ENCODE peak calls at places on chromosome 21, in ten cellular contexts. One of them, this sample, is unnamed.

GRCh38 chr21:32021319-32022027 is 148.7 kb downstream of the HUNK start:
- DNase-seq in GM23248: peak
- DNase-seq in NCI-H1694: peak
- DNase-seq in activated CD4-positive, CD25-positive, alpha-beta regulatory T cell: no peak
- DNase-seq in retina: no peak
- DNase-seq in activated naive CD4-positive, alpha-beta T cell treated with anti-CD3 and anti-CD28 coated beads, Interleukin-2, amount 10 ng/mL, durations not matched to agents 7 days and 5 days: no peak
- DNase-seq in NCI-H1092 treated with DMSO at 0.1 percent for 48 hours: peak
- DNase-seq in heart left ventricle: peak
- DNase-seq in M059J: no peak
- DNase-seq in right atrium auricular region: peak
- DNase-seq in this sample: peak

GRCh38 chr21:18801468-18801867 is 397.9 kb upstream of the TMPRSS15 start:
- DNase-seq in NCI-H1092 treated with DMSO at 0.1 percent for 48 hours: peak
- DNase-seq in heart left ventricle: no peak
- DNase-seq in GM23248: no peak
- DNase-seq in NCI-H1694: no peak
- DNase-seq in activated naive CD4-positive, alpha-beta T cell treated with anti-CD3 and anti-CD28 coated beads, Interleukin-2, amount 10 ng/mL, durations not matched to agents 7 days and 5 days: no peak
- DNase-seq in M059J: peak
- DNase-seq in right atrium auricular region: no peak
- DNase-seq in retina: no peak
- DNase-seq in activated CD4-positive, CD25-positive, alpha-beta regulatory T cell: no peak
- DNase-seq in this sample: no peak

GRCh38 chr21:38902608-38903445 is 97.1 kb downstream of the ETS2 start:
- DNase-seq in NCI-H1092 treated with DMSO at 0.1 percent for 48 hours: no peak
- DNase-seq in right atrium auricular region: no peak
- DNase-seq in retina: no peak
- DNase-seq in heart left ventricle: no peak
- DNase-seq in NCI-H1694: no peak
- DNase-seq in activated CD4-positive, CD25-positive, alpha-beta regulatory T cell: no peak
- DNase-seq in M059J: peak
- DNase-seq in GM23248: no peak
- DNase-seq in activated naive CD4-positive, alpha-beta T cell treated with anti-CD3 and anti-CD28 coated beads, Interleukin-2, amount 10 ng/mL, durations not matched to agents 7 days and 5 days: no peak
- DNase-seq in this sample: no peak

GRCh38 chr21:36478941-36479340 is 981 bp downstream of the CLDN14 start:
- DNase-seq in NCI-H1694: no peak
- DNase-seq in GM23248: peak
- DNase-seq in activated CD4-positive, CD25-positive, alpha-beta regulatory T cell: no peak
- DNase-seq in retina: no peak
- DNase-seq in NCI-H1092 treated with DMSO at 0.1 percent for 48 hours: no peak
- DNase-seq in heart left ventricle: no peak
- DNase-seq in right atrium auricular region: no peak
- DNase-seq in activated naive CD4-positive, alpha-beta T cell treated with anti-CD3 and anti-CD28 coated beads, Interleukin-2, amount 10 ng/mL, durations not matched to agents 7 days and 5 days: no peak
- DNase-seq in M059J: peak
- DNase-seq in this sample: no peak

GRCh38 chr21:37710555-37711293 is 205.5 kb downstream of the KCNJ6 start:
- DNase-seq in right atrium auricular region: no peak
- DNase-seq in retina: no peak
- DNase-seq in heart left ventricle: no peak
- DNase-seq in NCI-H1694: peak
- DNase-seq in activated CD4-positive, CD25-positive, alpha-beta regulatory T cell: no peak
- DNase-seq in NCI-H1092 treated with DMSO at 0.1 percent for 48 hours: peak
- DNase-seq in activated naive CD4-positive, alpha-beta T cell treated with anti-CD3 and anti-CD28 coated beads, Interleukin-2, amount 10 ng/mL, durations not matched to agents 7 days and 5 days: no peak
- DNase-seq in M059J: peak
- DNase-seq in GM23248: no peak
- DNase-seq in this sample: no peak

GRCh38 chr21:45256021-45256911 is 31.4 kb downstream of the POFUT2 start:
- DNase-seq in right atrium auricular region: no peak
- DNase-seq in NCI-H1092 treated with DMSO at 0.1 percent for 48 hours: no peak
- DNase-seq in NCI-H1694: no peak
- DNase-seq in activated naive CD4-positive, alpha-beta T cell treated with anti-CD3 and anti-CD28 coated beads, Interleukin-2, amount 10 ng/mL, durations not matched to agents 7 days and 5 days: no peak
- DNase-seq in GM23248: no peak
- DNase-seq in M059J: no peak
- DNase-seq in retina: peak
- DNase-seq in activated CD4-positive, CD25-positive, alpha-beta regulatory T cell: no peak
- DNase-seq in heart left ventricle: no peak
- DNase-seq in this sample: no peak

GRCh38 chr21:37677006-37677405 is 239.3 kb downstream of the KCNJ6 start:
- DNase-seq in activated naive CD4-positive, alpha-beta T cell treated with anti-CD3 and anti-CD28 coated beads, Interleukin-2, amount 10 ng/mL, durations not matched to agents 7 days and 5 days: no peak
- DNase-seq in NCI-H1694: no peak
- DNase-seq in GM23248: no peak
- DNase-seq in heart left ventricle: no peak
- DNase-seq in retina: no peak
- DNase-seq in NCI-H1092 treated with DMSO at 0.1 percent for 48 hours: no peak
- DNase-seq in activated CD4-positive, CD25-positive, alpha-beta regulatory T cell: no peak
- DNase-seq in right atrium auricular region: peak
- DNase-seq in M059J: no peak
- DNase-seq in this sample: no peak

GRCh38 chr21:45764792-45765191 is 121.3 kb downstream of the PCBP3 start:
- DNase-seq in activated CD4-positive, CD25-positive, alpha-beta regulatory T cell: no peak
- DNase-seq in M059J: no peak
- DNase-seq in retina: no peak
- DNase-seq in NCI-H1694: no peak
- DNase-seq in activated naive CD4-positive, alpha-beta T cell treated with anti-CD3 and anti-CD28 coated beads, Interleukin-2, amount 10 ng/mL, durations not matched to agents 7 days and 5 days: no peak
- DNase-seq in GM23248: no peak
- DNase-seq in right atrium auricular region: no peak
- DNase-seq in heart left ventricle: no peak
- DNase-seq in NCI-H1092 treated with DMSO at 0.1 percent for 48 hours: no peak
- DNase-seq in this sample: no peak

GRCh38 chr21:43778469-43779335 is 2.6 kb upstream of the CSTB start:
- DNase-seq in activated CD4-positive, CD25-positive, alpha-beta regulatory T cell: no peak
- DNase-seq in GM23248: no peak
- DNase-seq in right atrium auricular region: no peak
- DNase-seq in activated naive CD4-positive, alpha-beta T cell treated with anti-CD3 and anti-CD28 coated beads, Interleukin-2, amount 10 ng/mL, durations not matched to agents 7 days and 5 days: peak
- DNase-seq in NCI-H1092 treated with DMSO at 0.1 percent for 48 hours: no peak
- DNase-seq in retina: no peak
- DNase-seq in M059J: no peak
- DNase-seq in heart left ventricle: peak
- DNase-seq in NCI-H1694: no peak
- DNase-seq in this sample: no peak

GRCh38 chr21:37431243-37431642 is 64.7 kb downstream of the DYRK1A start:
- DNase-seq in NCI-H1694: no peak
- DNase-seq in retina: no peak
- DNase-seq in right atrium auricular region: no peak
- DNase-seq in activated CD4-positive, CD25-positive, alpha-beta regulatory T cell: no peak
- DNase-seq in activated naive CD4-positive, alpha-beta T cell treated with anti-CD3 and anti-CD28 coated beads, Interleukin-2, amount 10 ng/mL, durations not matched to agents 7 days and 5 days: no peak
- DNase-seq in NCI-H1092 treated with DMSO at 0.1 percent for 48 hours: no peak
- DNase-seq in GM23248: no peak
- DNase-seq in heart left ventricle: no peak
- DNase-seq in M059J: no peak
- DNase-seq in this sample: no peak

GRCh38 chr21:16678479-16678878 is 834.4 kb upstream of the CXADR start:
- DNase-seq in GM23248: no peak
- DNase-seq in heart left ventricle: no peak
- DNase-seq in NCI-H1694: no peak
- DNase-seq in M059J: no peak
- DNase-seq in activated naive CD4-positive, alpha-beta T cell treated with anti-CD3 and anti-CD28 coated beads, Interleukin-2, amount 10 ng/mL, durations not matched to agents 7 days and 5 days: no peak
- DNase-seq in right atrium auricular region: no peak
- DNase-seq in retina: peak
- DNase-seq in activated CD4-positive, CD25-positive, alpha-beta regulatory T cell: no peak
- DNase-seq in NCI-H1092 treated with DMSO at 0.1 percent for 48 hours: peak
- DNase-seq in this sample: no peak

GRCh38 chr21:37712204-37712934 is 203.9 kb downstream of the KCNJ6 start:
- DNase-seq in retina: peak
- DNase-seq in activated naive CD4-positive, alpha-beta T cell treated with anti-CD3 and anti-CD28 coated beads, Interleukin-2, amount 10 ng/mL, durations not matched to agents 7 days and 5 days: peak
- DNase-seq in right atrium auricular region: peak
- DNase-seq in GM23248: peak
- DNase-seq in M059J: peak
- DNase-seq in activated CD4-positive, CD25-positive, alpha-beta regulatory T cell: no peak
- DNase-seq in NCI-H1092 treated with DMSO at 0.1 percent for 48 hours: peak
- DNase-seq in heart left ventricle: peak
- DNase-seq in NCI-H1694: peak
- DNase-seq in this sample: peak

GRCh38 chr21:36858320-36858957 is 108.0 kb downstream of the HLCS start:
- DNase-seq in M059J: no peak
- DNase-seq in activated CD4-positive, CD25-positive, alpha-beta regulatory T cell: no peak
- DNase-seq in right atrium auricular region: no peak
- DNase-seq in NCI-H1694: no peak
- DNase-seq in GM23248: peak
- DNase-seq in retina: no peak
- DNase-seq in heart left ventricle: no peak
- DNase-seq in activated naive CD4-positive, alpha-beta T cell treated with anti-CD3 and anti-CD28 coated beads, Interleukin-2, amount 10 ng/mL, durations not matched to agents 7 days and 5 days: no peak
- DNase-seq in NCI-H1092 treated with DMSO at 0.1 percent for 48 hours: no peak
- DNase-seq in this sample: no peak

GRCh38 chr21:39363607-39364555 is 15.0 kb upstream of the HMGN1 start:
- DNase-seq in activated CD4-positive, CD25-positive, alpha-beta regulatory T cell: no peak
- DNase-seq in M059J: no peak
- DNase-seq in activated naive CD4-positive, alpha-beta T cell treated with anti-CD3 and anti-CD28 coated beads, Interleukin-2, amount 10 ng/mL, durations not matched to agents 7 days and 5 days: no peak
- DNase-seq in GM23248: no peak
- DNase-seq in heart left ventricle: no peak
- DNase-seq in NCI-H1694: no peak
- DNase-seq in NCI-H1092 treated with DMSO at 0.1 percent for 48 hours: no peak
- DNase-seq in retina: no peak
- DNase-seq in right atrium auricular region: no peak
- DNase-seq in this sample: no peak

GRCh38 chr21:32782698-32783097 is 11.1 kb upstream of the PAXBP1 start:
- DNase-seq in retina: no peak
- DNase-seq in NCI-H1694: no peak
- DNase-seq in right atrium auricular region: no peak
- DNase-seq in activated CD4-positive, CD25-positive, alpha-beta regulatory T cell: no peak
- DNase-seq in activated naive CD4-positive, alpha-beta T cell treated with anti-CD3 and anti-CD28 coated beads, Interleukin-2, amount 10 ng/mL, durations not matched to agents 7 days and 5 days: no peak
- DNase-seq in heart left ventricle: no peak
- DNase-seq in GM23248: peak
- DNase-seq in M059J: no peak
- DNase-seq in NCI-H1092 treated with DMSO at 0.1 percent for 48 hours: no peak
- DNase-seq in this sample: no peak

GRCh38 chr21:41665766-41666595 is 100.9 kb downstream of the RIPK4 start:
- DNase-seq in activated CD4-positive, CD25-positive, alpha-beta regulatory T cell: no peak
- DNase-seq in M059J: no peak
- DNase-seq in GM23248: no peak
- DNase-seq in right atrium auricular region: no peak
- DNase-seq in NCI-H1694: no peak
- DNase-seq in activated naive CD4-positive, alpha-beta T cell treated with anti-CD3 and anti-CD28 coated beads, Interleukin-2, amount 10 ng/mL, durations not matched to agents 7 days and 5 days: no peak
- DNase-seq in retina: no peak
- DNase-seq in NCI-H1092 treated with DMSO at 0.1 percent for 48 hours: no peak
- DNase-seq in heart left ventricle: no peak
- DNase-seq in this sample: no peak

GRCh38 chr21:19557046-19557445 is 1153.5 kb upstream of the TMPRSS15 start:
- DNase-seq in right atrium auricular region: no peak
- DNase-seq in NCI-H1694: no peak
- DNase-seq in GM23248: no peak
- DNase-seq in heart left ventricle: no peak
- DNase-seq in activated CD4-positive, CD25-positive, alpha-beta regulatory T cell: no peak
- DNase-seq in M059J: no peak
- DNase-seq in activated naive CD4-positive, alpha-beta T cell treated with anti-CD3 and anti-CD28 coated beads, Interleukin-2, amount 10 ng/mL, durations not matched to agents 7 days and 5 days: no peak
- DNase-seq in NCI-H1092 treated with DMSO at 0.1 percent for 48 hours: no peak
- DNase-seq in retina: no peak
- DNase-seq in this sample: no peak

GRCh38 chr21:32007461-32007860 is 134.6 kb downstream of the HUNK start:
- DNase-seq in retina: no peak
- DNase-seq in heart left ventricle: no peak
- DNase-seq in NCI-H1092 treated with DMSO at 0.1 percent for 48 hours: no peak
- DNase-seq in GM23248: peak
- DNase-seq in activated CD4-positive, CD25-positive, alpha-beta regulatory T cell: no peak
- DNase-seq in right atrium auricular region: no peak
- DNase-seq in NCI-H1694: no peak
- DNase-seq in M059J: peak
- DNase-seq in activated naive CD4-positive, alpha-beta T cell treated with anti-CD3 and anti-CD28 coated beads, Interleukin-2, amount 10 ng/mL, durations not matched to agents 7 days and 5 days: no peak
- DNase-seq in this sample: no peak

GRCh38 chr21:41759214-41759840 is 7.5 kb downstream of the RIPK4 start:
- DNase-seq in NCI-H1694: no peak
- DNase-seq in activated naive CD4-positive, alpha-beta T cell treated with anti-CD3 and anti-CD28 coated beads, Interleukin-2, amount 10 ng/mL, durations not matched to agents 7 days and 5 days: no peak
- DNase-seq in right atrium auricular region: no peak
- DNase-seq in M059J: peak
- DNase-seq in activated CD4-positive, CD25-positive, alpha-beta regulatory T cell: no peak
- DNase-seq in GM23248: peak
- DNase-seq in NCI-H1092 treated with DMSO at 0.1 percent for 48 hours: no peak
- DNase-seq in retina: no peak
- DNase-seq in heart left ventricle: no peak
- DNase-seq in this sample: no peak

GRCh38 chr21:29939859-29940245 is at the start of gene GRIK1:
- DNase-seq in NCI-H1092 treated with DMSO at 0.1 percent for 48 hours: no peak
- DNase-seq in M059J: no peak
- DNase-seq in GM23248: peak
- DNase-seq in NCI-H1694: no peak
- DNase-seq in activated naive CD4-positive, alpha-beta T cell treated with anti-CD3 and anti-CD28 coated beads, Interleukin-2, amount 10 ng/mL, durations not matched to agents 7 days and 5 days: no peak
- DNase-seq in heart left ventricle: no peak
- DNase-seq in retina: no peak
- DNase-seq in activated CD4-positive, CD25-positive, alpha-beta regulatory T cell: no peak
- DNase-seq in right atrium auricular region: no peak
- DNase-seq in this sample: peak